ENCODE peak calls at places on chromosomes 5 and 9, in ten cellular contexts. F is DND-41; A is mesendoderm; B is memory B cell; Q is activated T-helper 1 cell treated with anti-CD3 and anti-CD28 coated beads, Interleukin-2, amount 50 U/mL, for 16 hours; P is GM04504; T is frontal cortex; O is activated CD8-positive, alpha-beta T cell treated with anti-CD3 and anti-CD28 coated beads, Interleukin-2, amount 10 ng/mL, durations not matched to agents 7 days and 5 days; C is activated naive CD4-positive, alpha-beta T cell; E is GM23248. U is an unnamed sample.

GRCh38 chr9:13447551-13448422 is 168.3 kb upstream of the MPDZ start:
- DNase-seq in F (no peak), A (no peak), B (no peak), Q (no peak), P (no peak), T (no peak), O (no peak), C (no peak), E (no peak), U (peak)

GRCh38 chr9:127133739-127134167 is 11.3 kb upstream of the ANGPTL2 start:
- DNase-seq in F (no peak), A (peak), B (no peak), Q (no peak), P (peak), T (no peak), O (no peak), C (no peak), E (peak), U (no peak)

GRCh38 chr5:91598216-91598615 is 215.1 kb upstream of the ARRDC3 start:
- DNase-seq in F (no peak), A (no peak), B (no peak), Q (no peak), P (no peak), T (no peak), O (no peak), C (no peak), E (no peak), U (no peak)

GRCh38 chr9:133184971-133185370 is 21.3 kb upstream of the GBGT1 start:
- DNase-seq in F (peak), A (peak), B (no peak), Q (no peak), P (peak), T (no peak), O (peak), C (no peak), E (peak), U (peak)

GRCh38 chr5:104186100-104186499 is 623.5 kb upstream of the NUDT12 start:
- DNase-seq in F (peak), A (peak), B (no peak), Q (no peak), P (no peak), T (no peak), O (no peak), C (no peak), E (no peak), U (no peak)

GRCh38 chr5:160702856-160703453 is 149.1 kb downstream of the ATP10B start:
- DNase-seq in F (no peak), A (no peak), B (no peak), Q (no peak), P (no peak), T (no peak), O (no peak), C (no peak), E (no peak), U (no peak)

GRCh38 chr9:35646583-35647265 is 4.0 kb downstream of the SIT1 start:
- DNase-seq in F (peak), A (peak), B (peak), Q (peak), P (no peak), T (peak), O (peak), C (peak), E (peak), U (peak)

GRCh38 chr9:10438955-10439354 is 173.8 kb downstream of the PTPRD start:
- DNase-seq in F (no peak), A (peak), B (no peak), Q (no peak), P (no peak), T (no peak), O (no peak), C (no peak), E (no peak), U (no peak)

GRCh38 chr5:75046366-75047142 is 5.8 kb downstream of the GCNT4 start:
- DNase-seq in F (no peak), A (no peak), B (no peak), Q (no peak), P (no peak), T (no peak), O (no peak), C (no peak), E (no peak), U (no peak)

GRCh38 chr9:112789493-112789892 is 38.9 kb downstream of the SNX30 start:
- DNase-seq in F (no peak), A (no peak), B (no peak), Q (no peak), P (peak), T (no peak), O (no peak), C (no peak), E (peak), U (no peak)

GRCh38 chr5:219492-219891 is 1.4 kb downstream of the SDHA start:
- DNase-seq in F (peak), A (peak), B (no peak), Q (no peak), P (no peak), T (no peak), O (peak), C (no peak), E (peak), U (peak)

GRCh38 chr9:131668439-131669233 is 71.2 kb downstream of the RAPGEF1 start:
- DNase-seq in F (peak), A (no peak), B (no peak), Q (peak), P (peak), T (no peak), O (peak), C (no peak), E (peak), U (peak)

GRCh38 chr9:33151007-33151557 is 16.1 kb downstream of the B4GALT1 start:
- DNase-seq in F (no peak), A (peak), B (no peak), Q (no peak), P (peak), T (no peak), O (no peak), C (no peak), E (peak), U (peak)

GRCh38 chr5:149656576-149657182 is 73.4 kb upstream of the PPARGC1B start:
- DNase-seq in F (peak), A (peak), B (peak), Q (no peak), P (no peak), T (no peak), O (peak), C (no peak), E (peak), U (peak)

GRCh38 chr9:1726993-1727759 is 288.0 kb upstream of the SMARCA2 start:
- DNase-seq in F (no peak), A (peak), B (no peak), Q (no peak), P (no peak), T (no peak), O (no peak), C (no peak), E (peak), U (no peak)

GRCh38 chr5:79878721-79879336 is 112.2 kb downstream of the MTX3 start:
- DNase-seq in F (peak), A (peak), B (no peak), Q (no peak), P (no peak), T (no peak), O (peak), C (no peak), E (peak), U (peak)

GRCh38 chr9:120905794-120906248 is 20.8 kb downstream of the TRAF1 start:
- DNase-seq in F (no peak), A (no peak), B (no peak), Q (no peak), P (no peak), T (no peak), O (peak), C (no peak), E (no peak), U (no peak)

GRCh38 chr9:116369706-116370105 is 216.1 kb downstream of the PAPPA start:
- DNase-seq in F (no peak), A (no peak), B (no peak), Q (no peak), P (no peak), T (no peak), O (no peak), C (no peak), E (no peak), U (no peak)

GRCh38 chr5:10762178-10762775 is 1.2 kb upstream of the DAP start:
- DNase-seq in F (no peak), A (peak), B (no peak), Q (no peak), P (no peak), T (no peak), O (no peak), C (no peak), E (no peak), U (no peak)

GRCh38 chr9:104586496-104587180 is 12.6 kb downstream of the OR13C5 start:
- DNase-seq in F (no peak), A (no peak), B (no peak), Q (no peak), P (peak), T (no peak), O (no peak), C (no peak), E (peak), U (no peak)

GRCh38 chr5:120139039-120139438 is 325.1 kb upstream of the PRR16 start:
- DNase-seq in F (no peak), A (no peak), B (no peak), Q (no peak), P (peak), T (no peak), O (no peak), C (no peak), E (peak), U (peak)